ENCODE peak calls at places on chromosomes 2 and 18, in six cellular contexts. S is AG04450; A is CD8-positive, alpha-beta T cell; G is tibial artery; H is esophagus squamous epithelium; Y is CD8-positive, alpha-beta memory T cell. M is an unnamed sample.

GRCh38 chr18:58015045-58015444 is 29.0 kb upstream of the NEDD4L start:
- DNase-seq in S (no peak), A (no peak), G (no peak), Y (no peak), H (no peak), M (no peak)

GRCh38 chr2:6828299-6828584 is 37.5 kb downstream of the CMPK2 start:
- DNase-seq in H (no peak), Y (no peak), S (no peak), A (no peak), G (no peak), M (peak; percentile 79)

GRCh38 chr2:157438907-157439791 is 4.7 kb downstream of the CYTIP start:
- DNase-seq in Y (no peak), G (no peak), A (no peak), H (no peak), S (no peak), M (no peak)

GRCh38 chr2:157345647-157346389 is 20.2 kb upstream of the ERMN start:
- DNase-seq in S (no peak), G (no peak), H (no peak), Y (no peak), A (no peak), M (no peak)

GRCh38 chr18:75314117-75314516 is 103.5 kb downstream of the TSHZ1 start:
- DNase-seq in H (no peak), A (no peak), Y (no peak), S (no peak), G (no peak), M (no peak)

GRCh38 chr2:12606472-12607000 is 110.2 kb upstream of the TRIB2 start:
- DNase-seq in A (no peak), H (no peak), Y (no peak), S (no peak), G (no peak), M (peak; percentile 51)

GRCh38 chr18:70422061-70422965 is 133.5 kb downstream of the SOCS6 start:
- DNase-seq in Y (no peak), G (peak; percentile 84), A (no peak), S (peak; percentile 63), H (no peak), M (peak; percentile 97)

GRCh38 chr18:63579643-63580042 is 7.5 kb upstream of the SERPINB13 start:
- DNase-seq in H (no peak), S (no peak), A (no peak), G (no peak), Y (no peak), M (no peak)

GRCh38 chr2:36564377-36564930 is 33.5 kb downstream of the FEZ2 start:
- DNase-seq in A (no peak), H (no peak), G (no peak), S (no peak), Y (no peak), M (no peak)

GRCh38 chr2:224895377-224895776 is 146.9 kb downstream of the DOCK10 start:
- DNase-seq in G (no peak), H (no peak), A (no peak), S (no peak), Y (no peak), M (no peak)

GRCh38 chr2:45871025-45871424 is 219.6 kb downstream of the PRKCE start:
- DNase-seq in S (no peak), Y (no peak), H (no peak), G (no peak), A (no peak), M (no peak)

GRCh38 chr2:20366672-20367116 is 16.1 kb upstream of the PUM2 start:
- DNase-seq in Y (no peak), G (no peak), A (no peak), H (no peak), S (no peak), M (no peak)

GRCh38 chr2:29262681-29263260 is 147.6 kb downstream of the CLIP4 start:
- DNase-seq in S (no peak), A (no peak), H (no peak), G (no peak), Y (no peak), M (no peak)

GRCh38 chr2:63050186-63050915 is at the start of gene OTX1:
- DNase-seq in A (no peak), G (no peak), Y (peak; percentile 36), S (no peak), H (no peak), M (peak; percentile 33)

GRCh38 chr2:47225061-47225783 is 70.1 kb upstream of the STPG4 start:
- DNase-seq in S (peak; percentile 65), G (peak; percentile 24), Y (no peak), A (no peak), H (no peak), M (peak; percentile 85)

GRCh38 chr2:149872041-149872440 is 284.5 kb upstream of the MMADHC start:
- DNase-seq in S (no peak), A (no peak), G (no peak), Y (no peak), H (no peak), M (no peak)

GRCh38 chr2:103942199-103942598 is 911.7 kb upstream of the POU3F3 start:
- DNase-seq in Y (no peak), G (no peak), S (no peak), H (no peak), A (no peak), M (no peak)

GRCh38 chr2:232633413-232634318 is at the start of gene EFHD1:
- DNase-seq in G (peak; percentile 82), H (no peak), Y (peak; percentile 24), A (peak; percentile 67), S (no peak), M (peak; percentile 34)

GRCh38 chr2:54755641-54756326 is 32.3 kb downstream of the EML6 start:
- DNase-seq in S (no peak), H (no peak), A (no peak), Y (no peak), G (no peak), M (no peak)

GRCh38 chr2:231483398-231484329 is 19.4 kb upstream of the NCL start:
- DNase-seq in Y (peak; percentile 20), G (no peak), A (peak; percentile 61), S (no peak), H (no peak), M (peak; percentile 31)

GRCh38 chr2:185463481-185463880 is 275.1 kb upstream of the FSIP2 start:
- DNase-seq in Y (no peak), G (no peak), S (no peak), A (no peak), H (no peak), M (no peak)

GRCh38 chr18:79942786-79943607 is 8.5 kb downstream of the SLC66A2 start:
- DNase-seq in H (no peak), A (no peak), G (no peak), Y (no peak), S (no peak), M (peak; percentile 40)

GRCh38 chr2:96091711-96092579 is 24.4 kb downstream of the ADRA2B start:
- DNase-seq in Y (no peak), A (no peak), H (no peak), G (no peak), S (no peak), M (no peak)

DNA sequence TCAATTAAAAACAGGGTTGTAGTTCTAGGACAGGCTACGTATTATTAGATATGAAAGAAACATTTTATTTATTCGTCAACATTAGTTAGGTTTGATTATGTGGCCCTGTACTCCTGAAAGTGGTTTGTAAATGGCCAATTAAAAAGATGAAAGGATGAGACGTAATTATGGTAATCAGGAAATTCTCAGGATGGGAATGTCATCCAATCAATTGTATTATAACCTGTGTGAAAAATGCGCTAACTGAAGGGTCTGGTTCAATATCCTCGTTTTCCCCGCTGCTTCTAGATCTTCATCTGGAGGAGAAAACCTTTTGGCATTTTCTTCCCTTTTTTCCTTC is 5.6 kb upstream of the C18orf32 start:
- DNase-seq in S (no peak), G (no peak), H (no peak), A (no peak), Y (no peak), M (no peak)
- H3K4me3 ChIP-seq in S (no peak overlapping the region), G (no peak overlapping the region), H (no peak overlapping the region), A (no peak overlapping the region), Y (no peak overlapping the region), M (no peak overlapping the region)

GRCh38 chr18:76490701-76491171 is 4.3 kb downstream of the ZNF516 start:
- DNase-seq in G (no peak), S (no peak), A (peak; percentile 72), H (no peak), Y (peak; percentile 47), M (no peak)

GRCh38 chr18:76487782-76488181 is 7.3 kb downstream of the ZNF516 start:
- DNase-seq in G (no peak), H (no peak), A (no peak), S (no peak), Y (no peak), M (no peak)

GRCh38 chr18:76490040-76490439 is 5.0 kb downstream of the ZNF516 start:
- DNase-seq in A (no peak), H (no peak), Y (no peak), S (no peak), G (no peak), M (no peak)

GRCh38 chr18:76488190-76488589 is 6.9 kb downstream of the ZNF516 start:
- DNase-seq in G (no peak), A (no peak), Y (no peak), H (no peak), S (no peak), M (peak; percentile 54)

GRCh38 chr18:76489081-76489480 is 6.0 kb downstream of the ZNF516 start:
- DNase-seq in S (no peak), A (no peak), H (no peak), G (no peak), Y (no peak), M (no peak)
- H3K4me3 ChIP-seq in S (no peak overlapping the region), A (no peak overlapping the region), H (no peak overlapping the region), G (no peak overlapping the region), Y (no peak overlapping the region), M (no peak overlapping the region)

GRCh38 chr2:126658910-126659613 is 3.1 kb downstream of the GYPC start:
- DNase-seq in G (peak; percentile 81), H (peak; percentile 34), S (peak; percentile 26), A (peak; percentile 71), Y (peak; percentile 37), M (peak; percentile 75)

GRCh38 chr2:126658316-126658909 is 2.5 kb downstream of the GYPC start:
- DNase-seq in H (no peak), S (no peak), A (no peak), G (no peak), Y (no peak), M (no peak)

GRCh38 chr2:126657146-126657635 is 1.2 kb downstream of the GYPC start:
- DNase-seq in S (peak; percentile 92), A (peak; percentile 67), G (peak; percentile 67), Y (peak; percentile 27), H (no peak), M (peak; percentile 97)

GRCh38 chr2:126656311-126657145 is 570 bp downstream of the GYPC start:
- DNase-seq in Y (peak; percentile 21), H (no peak), S (no peak), A (peak; percentile 71), G (no peak), M (peak; percentile 44)

GRCh38 chr2:126657636-126658315 is 1.8 kb downstream of the GYPC start:
- DNase-seq in Y (peak; percentile 61), S (peak; percentile 98), A (peak; percentile 87), G (peak; percentile 79), H (peak; percentile 34), M (peak; percentile 100)
- H3K4me3 ChIP-seq in Y (peak overlapping the region; percentile 74), S (peak overlapping the region; percentile 88), A (peak overlapping the region; percentile 96), G (peak overlapping the region; percentile 85), H (peak overlapping the region; percentile 54), M (peak overlapping the region; percentile 88)

GRCh38 chr2:142867161-142867560 is 10.3 kb upstream of the KYNU start:
- DNase-seq in H (no peak), A (no peak), Y (no peak), S (no peak), G (no peak), M (no peak)
- H3K4me3 ChIP-seq in H (no peak overlapping the region), A (no peak overlapping the region), Y (no peak overlapping the region), S (no peak overlapping the region), G (no peak overlapping the region), M (no peak overlapping the region)

M was measured in choroid plexus epithelial cell.